ENCODE peak calls at places on chromosome 22, in six cellular contexts. T is body of pancreas; P is naive thymus-derived CD4-positive, alpha-beta T cell; G is Peyer's patch; D is psoas muscle; Q is sigmoid colon. N is an unnamed sample. For H3K9me3, the result is how much of the 10 kb centered on the place peaks cover.

GRCh38 chr22:37176464-37177061 is 11.5 kb downstream of the C1QTNF6 start:
- DNase-seq in G (peak), T (no peak), P (no peak), D (peak), Q (peak), N (no peak)

GRCh38 chr22:40844951-40845350 is 11.5 kb downstream of the ST13 start:
- DNase-seq in T (no peak), Q (no peak), G (no peak), P (no peak), D (no peak), N (no peak)

GRCh38 chr22:44680058-44680457 is 21.9 kb upstream of the PRR5 start:
- DNase-seq in G (no peak), T (no peak), Q (no peak), P (no peak), D (no peak), N (no peak)

GRCh38 chr22:37179126-37179470 is 8.9 kb downstream of the C1QTNF6 start:
- DNase-seq in G (peak), Q (no peak), T (no peak), D (peak), P (no peak), N (no peak)

GRCh38 chr22:50530857-50531545 is 1.2 kb upstream of the TYMP start:
- DNase-seq in D (peak), Q (peak), T (peak), P (peak), G (peak), N (no peak)

GRCh38 chr22:17774206-17774927 is at the start of gene BID:
- DNase-seq in T (peak), D (peak), G (peak), Q (no peak), P (peak), N (no peak)

GRCh38 chr22:28027453-28028448 is 108.7 kb upstream of the PITPNB start:
- DNase-seq in P (peak), Q (peak), D (no peak), G (no peak), T (no peak), N (no peak)

GRCh38 chr22:36817429-36817783 is 571 bp upstream of the PVALB start:
- DNase-seq in Q (no peak), T (no peak), D (no peak), G (no peak), P (no peak), N (no peak)

GRCh38 chr22:22616636-22617035 is 27.8 kb upstream of the GGTLC2 start:
- DNase-seq in G (no peak), D (no peak), Q (no peak), P (no peak), T (no peak), N (no peak)

GRCh38 chr22:19398206-19398605 is 33.3 kb downstream of the HIRA start:
- DNase-seq in D (no peak), Q (no peak), P (no peak), G (no peak), T (no peak), N (no peak)

GRCh38 chr22:29482726-29483125 is 2.7 kb downstream of the NEFH start:
- DNase-seq in T (no peak), P (no peak), Q (no peak), D (no peak), G (no peak), N (no peak)

GRCh38 chr22:42945027-42945426 is 69.9 kb downstream of the PACSIN2 start:
- DNase-seq in G (peak), P (no peak), D (no peak), T (no peak), Q (no peak), N (no peak)

GRCh38 chr22:42942351-42942750 is 72.6 kb downstream of the PACSIN2 start:
- DNase-seq in D (no peak), P (no peak), Q (no peak), G (no peak), T (no peak), N (no peak)

GRCh38 chr22:42945736-42946135 is 69.2 kb downstream of the PACSIN2 start:
- DNase-seq in G (peak), P (no peak), Q (no peak), T (no peak), D (no peak), N (no peak)

GRCh38 chr22:42944409-42944808 is 70.5 kb downstream of the PACSIN2 start:
- DNase-seq in D (no peak), T (no peak), Q (no peak), G (no peak), P (no peak), N (no peak)

GRCh38 chr22:42943981-42944380 is 71.0 kb downstream of the PACSIN2 start:
- DNase-seq in P (no peak), D (no peak), T (no peak), Q (no peak), G (peak), N (no peak)
- H3K27ac ChIP-seq in P (no peak), D (no peak), T (peak), Q (no peak), G (no peak), N (no peak)

GRCh38 chr22:47282851-47283250 is 520.4 kb downstream of the TBC1D22A start:
- DNase-seq in D (no peak), T (no peak), Q (no peak), P (no peak), G (no peak), N (no peak)
- H3K9me3 ChIP-seq in D (under half), T (under half), Q (under half), P (under half), G (under half), N (under half)

GRCh38 chr22:20511578-20512259 is 4.3 kb downstream of the MED15 start:
- DNase-seq in T (no peak), P (no peak), Q (no peak), D (no peak), G (no peak), N (no peak)
- H3K27ac ChIP-seq in T (no peak), P (no peak), Q (peak), D (peak), G (no peak), N (no peak)

GRCh38 chr22:48868554-48868953 is 959.1 kb downstream of the BRD1 start:
- DNase-seq in P (no peak), T (no peak), G (peak), D (no peak), Q (peak), N (no peak)

GRCh38 chr22:48869788-48870187 is 957.9 kb downstream of the BRD1 start:
- DNase-seq in P (no peak), D (no peak), T (no peak), G (no peak), Q (peak), N (no peak)

GRCh38 chr22:48869161-48869560 is 958.5 kb downstream of the BRD1 start:
- DNase-seq in G (peak), Q (peak), D (no peak), P (no peak), T (no peak), N (no peak)

GRCh38 chr22:48866906-48867597 is 960.6 kb downstream of the BRD1 start:
- DNase-seq in Q (peak), D (no peak), P (no peak), G (peak), T (no peak), N (no peak)

DNA sequence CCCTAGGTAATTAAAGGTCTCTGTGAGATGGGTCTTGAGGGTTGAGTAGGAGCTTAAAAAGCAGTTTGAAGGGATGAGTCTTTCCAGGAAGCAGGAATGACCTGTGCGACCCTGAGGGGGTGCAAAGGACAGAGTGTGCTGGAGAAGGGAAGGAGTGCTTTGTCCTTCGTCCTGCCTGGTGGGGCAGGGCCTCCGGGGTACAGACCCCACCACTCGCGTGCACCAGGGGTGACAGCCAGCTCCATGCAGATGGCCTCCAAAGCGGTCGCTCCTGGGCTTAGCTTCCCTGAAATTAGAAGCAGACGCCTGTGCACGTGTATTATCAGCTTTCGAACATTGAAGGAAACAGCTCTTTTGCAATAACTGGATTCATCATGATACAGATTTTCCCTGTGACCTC is 959.8 kb downstream of the BRD1 start:
- DNase-seq in P (no peak), G (peak), D (no peak), Q (peak), T (no peak), N (no peak)
- H3K9me3 ChIP-seq in P (under half), G (under half), D (under half), Q (under half), T (under half), N (half or more)

DNA sequence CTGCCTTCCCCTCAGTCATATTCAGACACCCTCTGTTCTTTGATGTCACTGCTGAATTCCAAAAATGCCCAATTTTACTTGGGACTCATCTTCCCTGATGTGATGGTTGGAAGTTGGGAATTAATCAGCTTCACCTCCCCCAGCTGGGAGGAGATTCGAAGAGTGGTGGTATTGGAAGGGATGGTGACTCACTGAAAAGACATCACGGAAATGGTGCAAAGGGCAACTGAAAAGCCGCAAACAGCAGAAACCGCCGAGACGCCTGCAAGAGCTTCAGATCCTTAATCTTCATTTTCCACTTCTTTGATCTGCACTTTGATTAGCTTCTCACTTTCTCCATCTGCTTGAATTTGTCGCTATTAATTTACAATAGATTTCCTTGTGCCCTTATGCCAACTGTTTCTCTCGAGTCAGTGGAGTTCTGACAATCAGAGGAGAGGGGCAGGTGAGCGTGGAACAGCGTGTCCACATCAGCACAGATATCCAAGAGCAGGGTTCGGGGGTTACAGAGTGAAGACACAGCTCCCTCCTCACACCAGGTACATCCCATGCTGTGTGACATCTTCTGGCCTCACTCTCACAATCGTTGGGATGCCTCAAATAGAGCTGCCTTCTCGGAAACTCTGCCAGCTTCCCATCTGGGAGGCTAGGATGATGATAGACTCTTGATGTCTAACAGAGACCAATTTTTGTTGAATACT is 325.4 kb downstream of the BRD1 start:
- DNase-seq in G (peak), D (no peak), P (no peak), Q (no peak), T (no peak), N (no peak)
- H3K27ac ChIP-seq in G (no peak), D (no peak), P (no peak), Q (no peak), T (no peak), N (no peak)